ENCODE peak calls at places on chromosomes 1 and 21, in ten cellular contexts. Y is PC-9, U is GM13977, T is cardiac muscle cell, B is AG04450, O is RWPE1, M is astrocyte of the spinal cord, J is GM23338, A is bronchial epithelial cell, P is IMR-90. L is an unnamed sample.

GRCh38 chr1:42953182-42954180 is 5.2 kb downstream of the SLC2A1 start:
- DNase-seq in Y (no peak), U (no peak), T (no peak), B (no peak), O (no peak), M (no peak), J (no peak), A (no peak), P (no peak), L (no peak)

GRCh38 chr1:27634982-27635362 is at the start of gene FGR:
- DNase-seq in Y (peak; percentile 17), U (no peak), T (no peak), B (no peak), O (no peak), M (no peak), J (peak; percentile 44), A (no peak), P (no peak), L (peak; percentile 77)

GRCh38 chr1:39063775-39064174 is 37.6 kb downstream of the NDUFS5 start:
- DNase-seq in Y (no peak), U (no peak), T (no peak), B (no peak), O (no peak), M (no peak), J (no peak), A (no peak), P (no peak), L (no peak)

GRCh38 chr1:193040011-193040410 is 19.1 kb downstream of the UCHL5 start:
- DNase-seq in Y (no peak), U (no peak), T (no peak), B (no peak), O (no peak), M (no peak), J (no peak), A (no peak), P (no peak), L (no peak)

GRCh38 chr1:65958561-65959350 is 166.1 kb downstream of the PDE4B start:
- DNase-seq in Y (no peak), U (peak; percentile 9), T (peak; percentile 66), B (peak; percentile 21), O (peak; percentile 32), M (peak; percentile 68), J (peak; percentile 62), A (peak; percentile 43), P (peak; percentile 60), L (no peak)

GRCh38 chr1:201470581-201470980 is 1.6 kb upstream of the PHLDA3 start:
- DNase-seq in Y (no peak), U (no peak), T (no peak), B (no peak), O (no peak), M (no peak), J (no peak), A (no peak), P (no peak), L (no peak)

GRCh38 chr1:12333036-12333785 is 103.4 kb downstream of the VPS13D start:
- DNase-seq in Y (no peak), U (no peak), T (no peak), B (no peak), O (no peak), M (no peak), J (no peak), A (no peak), P (no peak), L (no peak)

GRCh38 chr1:30908886-30909777 is 574 bp upstream of the SDC3 start:
- DNase-seq in Y (no peak), U (no peak), T (peak; percentile 46), B (no peak), O (no peak), M (no peak), J (peak; percentile 75), A (no peak), P (no peak), L (no peak)

GRCh38 chr1:11929849-11930248 is 3.6 kb upstream of the KIAA2013 start:
- DNase-seq in Y (no peak), U (peak; percentile 67), T (peak; percentile 66), B (no peak), O (no peak), M (peak; percentile 61), J (no peak), A (peak; percentile 44), P (peak; percentile 71), L (no peak)

GRCh38 chr1:19811206-19811851 is 3.8 kb downstream of the RNF186 start:
- DNase-seq in Y (no peak), U (peak; percentile 84), T (peak; percentile 39), B (no peak), O (no peak), M (peak; percentile 42), J (peak; percentile 80), A (peak; percentile 35), P (peak; percentile 49), L (no peak)
- TF ChIP-seq CTCF in Y (peak; percentile 58), U (peak; percentile 77), T (peak; percentile 75), B (peak; percentile 68), O (no peak), M (peak; percentile 64), J (peak; percentile 68), A (peak; percentile 77), P (peak; percentile 70), L (peak; percentile 69)

GRCh38 chr1:204363335-204364114 is 3.8 kb upstream of the PLEKHA6 start:
- DNase-seq in Y (peak; percentile 54), U (peak; percentile 83), T (peak; percentile 86), B (peak; percentile 29), O (peak; percentile 81), M (peak; percentile 58), J (peak; percentile 89), A (peak; percentile 69), P (peak; percentile 71), L (no peak)

GRCh38 chr1:204367956-204368355 is 8.2 kb upstream of the PLEKHA6 start:
- DNase-seq in Y (no peak), U (no peak), T (no peak), B (no peak), O (no peak), M (no peak), J (no peak), A (no peak), P (no peak), L (no peak)

GRCh38 chr1:204367193-204367858 is 7.6 kb upstream of the PLEKHA6 start:
- DNase-seq in Y (no peak), U (no peak), T (no peak), B (no peak), O (no peak), M (no peak), J (no peak), A (no peak), P (no peak), L (no peak)

GRCh38 chr1:204369006-204369726 is 9.4 kb upstream of the PLEKHA6 start:
- DNase-seq in Y (no peak), U (no peak), T (no peak), B (no peak), O (no peak), M (no peak), J (no peak), A (no peak), P (no peak), L (no peak)

DNA sequence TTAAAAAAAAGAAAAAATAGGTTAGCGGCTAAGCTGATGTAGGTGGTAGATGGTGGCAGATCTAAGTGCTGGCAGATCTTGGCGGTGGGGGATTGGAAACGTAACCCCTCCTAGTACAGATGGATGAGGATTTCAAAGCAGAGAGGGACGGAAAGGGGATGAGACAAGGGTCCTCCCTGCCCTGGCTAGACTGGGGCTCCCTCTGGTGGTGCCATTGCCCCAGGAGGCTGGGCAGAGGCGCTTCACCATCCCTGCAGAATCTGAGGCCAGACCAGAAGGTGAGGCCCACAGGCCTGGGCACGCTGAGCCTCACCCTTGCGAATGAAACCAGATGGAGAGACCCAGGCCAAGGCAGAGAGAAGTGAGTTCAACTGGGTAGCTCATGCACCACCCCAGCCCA is 7.0 kb upstream of the PLEKHA6 start:
- DNase-seq in Y (peak; percentile 26), U (no peak), T (peak; percentile 37), B (no peak), O (no peak), M (no peak), J (peak; percentile 71), A (peak; percentile 25), P (no peak), L (no peak)
- TF ChIP-seq CTCF in Y (peak; percentile 57), U (peak; percentile 63), T (peak; percentile 38), B (peak; percentile 56), O (no peak), M (peak; percentile 45), J (peak; percentile 65), A (peak; percentile 72), P (peak; percentile 52), L (no peak)

DNA sequence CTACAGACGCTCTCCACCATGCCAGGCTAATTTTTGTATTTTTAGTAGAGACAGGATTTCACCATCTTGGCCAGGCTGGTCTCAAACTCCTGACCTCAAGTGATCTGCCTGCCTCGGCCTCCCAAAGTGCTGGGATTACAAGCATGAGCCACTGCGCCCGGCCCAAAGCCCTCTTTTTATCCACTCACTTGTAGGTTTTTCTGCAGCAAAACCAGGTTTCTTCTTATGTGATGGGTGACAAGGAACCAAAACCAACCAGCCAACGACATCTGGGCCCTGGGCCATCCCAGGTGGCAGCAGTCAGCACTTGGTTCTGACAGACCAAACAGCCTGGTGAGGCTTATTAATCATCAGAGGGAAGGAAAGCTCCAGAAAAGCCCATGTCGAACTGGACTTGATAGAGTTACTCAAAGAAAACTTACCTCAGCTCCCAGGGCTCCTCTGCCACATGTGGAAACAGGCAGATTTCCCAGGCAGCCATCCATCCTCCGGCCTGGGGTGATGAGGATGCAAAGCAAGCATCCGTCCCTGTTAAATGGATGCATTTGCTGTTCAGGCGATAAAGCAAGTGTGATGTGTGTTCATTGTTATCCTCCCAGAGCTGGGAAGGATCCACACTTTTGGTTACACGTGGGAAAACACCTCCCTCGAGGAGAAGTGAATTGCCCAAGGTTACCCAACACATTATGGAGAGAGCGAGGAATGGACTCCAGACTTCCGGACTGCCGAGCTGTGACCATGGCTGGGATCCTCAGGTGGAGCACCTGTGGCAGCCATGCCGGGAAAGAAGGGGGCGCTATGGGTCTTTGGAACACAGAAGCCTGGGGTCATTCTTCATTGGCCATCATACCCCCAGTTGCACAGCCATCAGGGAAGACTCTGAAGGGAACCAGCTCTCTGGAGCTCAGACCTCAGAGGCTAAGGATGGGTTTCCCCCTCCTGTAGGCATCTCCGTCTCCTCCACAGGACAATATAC is 118.8 kb downstream of the HUNK start:
- DNase-seq in Y (no peak), U (no peak), T (no peak), B (no peak), O (no peak), M (no peak), J (peak; percentile 78), A (no peak), P (no peak), L (no peak)
- TF ChIP-seq CTCF in Y (no peak), U (no peak), T (no peak), B (no peak), O (no peak), M (no peak), J (peak; percentile 57), A (no peak), P (no peak), L (no peak)

DNA sequence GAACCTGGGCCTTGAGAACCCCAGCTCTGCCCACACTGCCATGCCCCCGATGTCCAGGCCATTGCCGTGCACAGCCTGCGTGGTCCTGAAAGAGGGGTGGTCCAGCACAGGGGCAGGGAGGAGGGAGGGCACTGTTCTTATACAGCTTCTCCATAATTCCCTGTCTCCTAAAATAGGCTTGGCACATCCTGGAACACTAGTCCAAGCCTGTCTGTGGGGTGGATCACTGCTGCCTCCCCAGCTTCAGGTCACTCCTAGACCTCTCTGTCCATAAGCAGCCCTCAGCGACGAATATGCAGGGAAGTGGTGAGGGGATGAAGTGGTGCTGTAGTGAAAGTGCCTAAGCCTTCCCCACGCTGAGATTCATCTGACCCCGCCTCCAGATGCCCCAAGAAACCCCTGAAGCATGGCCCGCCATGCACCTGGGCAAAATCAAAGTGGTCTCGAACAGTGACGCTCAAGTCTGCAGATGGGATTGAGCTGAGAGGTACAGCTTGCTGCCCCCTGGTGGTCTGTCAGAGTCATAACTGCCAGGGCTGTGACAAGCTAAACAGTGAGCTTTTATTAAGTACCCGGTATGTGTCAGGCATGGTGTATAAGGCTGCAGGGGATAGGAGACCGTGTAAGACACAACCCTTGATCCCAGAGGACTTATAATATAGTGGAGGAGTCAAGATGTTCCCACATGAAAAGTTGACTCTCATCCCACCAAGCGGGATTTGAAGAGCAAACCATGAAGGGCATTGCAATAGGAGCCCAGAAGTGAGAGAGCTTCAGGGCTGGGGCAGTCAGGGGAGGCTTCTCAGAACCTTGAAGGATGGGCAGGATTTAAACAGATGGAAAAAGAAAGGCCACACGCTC is 66.6 kb downstream of the FAM163A start:
- DNase-seq in Y (peak; percentile 53), U (peak; percentile 80), T (peak; percentile 84), B (peak; percentile 46), O (peak; percentile 57), M (peak; percentile 70), J (peak; percentile 91), A (peak; percentile 69), P (peak; percentile 78), L (no peak)
- TF ChIP-seq CTCF in Y (peak; percentile 93), U (peak; percentile 91), T (peak; percentile 90), B (peak; percentile 92), O (peak; percentile 91), M (peak; percentile 90), J (peak; percentile 94), A (peak; percentile 89), P (peak; percentile 87), L (peak; percentile 87)